ENCODE peak calls at places on chromosomes 2 and 18, in nine cellular contexts. One of them, this sample, is unnamed.

GRCh38 chr18:24270937-24271380 is 126.7 kb downstream of the OSBPL1A start:
- DNase-seq in HCT116: no peak
- DNase-seq in fibroblast of lung: peak
- DNase-seq in spleen: no peak
- DNase-seq in AG04449: no peak
- DNase-seq in tibial artery: no peak
- DNase-seq in colonic mucosa: no peak
- DNase-seq in HFF-Myc: peak
- DNase-seq in A549: no peak
- DNase-seq in this sample: no peak

GRCh38 chr2:10225291-10226031 is 77.2 kb upstream of the HPCAL1 start:
- DNase-seq in HFF-Myc: no peak
- DNase-seq in A549: no peak
- DNase-seq in spleen: peak
- DNase-seq in tibial artery: peak
- DNase-seq in HCT116: no peak
- DNase-seq in colonic mucosa: no peak
- DNase-seq in AG04449: no peak
- DNase-seq in fibroblast of lung: no peak
- DNase-seq in this sample: no peak

GRCh38 chr2:236840215-236840614 is 245.5 kb upstream of the COPS8 start:
- DNase-seq in HFF-Myc: no peak
- DNase-seq in fibroblast of lung: no peak
- DNase-seq in spleen: no peak
- DNase-seq in AG04449: no peak
- DNase-seq in A549: no peak
- DNase-seq in tibial artery: no peak
- DNase-seq in colonic mucosa: no peak
- DNase-seq in HCT116: no peak
- DNase-seq in this sample: no peak

GRCh38 chr2:11556101-11556806 is 22.4 kb downstream of the GREB1 start:
- DNase-seq in spleen: peak
- DNase-seq in HCT116: no peak
- DNase-seq in fibroblast of lung: no peak
- DNase-seq in colonic mucosa: no peak
- DNase-seq in tibial artery: peak
- DNase-seq in AG04449: no peak
- DNase-seq in HFF-Myc: no peak
- DNase-seq in A549: no peak
- DNase-seq in this sample: no peak

GRCh38 chr2:236570081-236570979 is 705 bp downstream of the ACKR3 start:
- DNase-seq in AG04449: no peak
- DNase-seq in A549: no peak
- DNase-seq in HCT116: no peak
- DNase-seq in fibroblast of lung: no peak
- DNase-seq in spleen: no peak
- DNase-seq in tibial artery: no peak
- DNase-seq in HFF-Myc: no peak
- DNase-seq in colonic mucosa: no peak
- DNase-seq in this sample: no peak

GRCh38 chr2:153477096-153477555 is 1.4 kb downstream of the RPRM start:
- DNase-seq in colonic mucosa: no peak
- DNase-seq in fibroblast of lung: no peak
- DNase-seq in HCT116: no peak
- DNase-seq in tibial artery: peak
- DNase-seq in HFF-Myc: no peak
- DNase-seq in spleen: no peak
- DNase-seq in AG04449: no peak
- DNase-seq in A549: no peak
- DNase-seq in this sample: no peak

GRCh38 chr2:200482194-200482593 is 27.7 kb downstream of the KCTD18 start:
- DNase-seq in spleen: no peak
- DNase-seq in tibial artery: no peak
- DNase-seq in A549: no peak
- DNase-seq in AG04449: no peak
- DNase-seq in HCT116: no peak
- DNase-seq in HFF-Myc: no peak
- DNase-seq in fibroblast of lung: no peak
- DNase-seq in colonic mucosa: no peak
- DNase-seq in this sample: no peak

GRCh38 chr2:182821172-182821571 is 45.3 kb downstream of the FRZB start:
- DNase-seq in fibroblast of lung: peak
- DNase-seq in HFF-Myc: no peak
- DNase-seq in spleen: no peak
- DNase-seq in HCT116: no peak
- DNase-seq in A549: no peak
- DNase-seq in colonic mucosa: no peak
- DNase-seq in AG04449: no peak
- DNase-seq in tibial artery: no peak
- DNase-seq in this sample: no peak

GRCh38 chr18:8812631-8813030 is 107.3 kb downstream of the MTCL1 start:
- DNase-seq in tibial artery: no peak
- DNase-seq in A549: no peak
- DNase-seq in fibroblast of lung: peak
- DNase-seq in HCT116: no peak
- DNase-seq in AG04449: no peak
- DNase-seq in spleen: no peak
- DNase-seq in colonic mucosa: no peak
- DNase-seq in HFF-Myc: no peak
- DNase-seq in this sample: no peak

GRCh38 chr18:22320736-22321135 is 97.0 kb downstream of the CTAGE1 start:
- DNase-seq in A549: no peak
- DNase-seq in AG04449: no peak
- DNase-seq in colonic mucosa: no peak
- DNase-seq in spleen: no peak
- DNase-seq in HFF-Myc: no peak
- DNase-seq in tibial artery: no peak
- DNase-seq in HCT116: no peak
- DNase-seq in fibroblast of lung: no peak
- DNase-seq in this sample: no peak

GRCh38 chr18:54775686-54776085 is 52.6 kb upstream of the RAB27B start:
- DNase-seq in fibroblast of lung: peak
- DNase-seq in spleen: no peak
- DNase-seq in tibial artery: no peak
- DNase-seq in HCT116: peak
- DNase-seq in A549: peak
- DNase-seq in colonic mucosa: no peak
- DNase-seq in AG04449: no peak
- DNase-seq in HFF-Myc: peak
- DNase-seq in this sample: peak

GRCh38 chr2:170812716-170813585 is 3.7 kb upstream of the GAD1 start:
- DNase-seq in colonic mucosa: peak
- DNase-seq in spleen: no peak
- DNase-seq in HFF-Myc: peak
- DNase-seq in HCT116: peak
- DNase-seq in AG04449: peak
- DNase-seq in A549: peak
- DNase-seq in tibial artery: no peak
- DNase-seq in fibroblast of lung: peak
- DNase-seq in this sample: peak

GRCh38 chr2:207746131-207746530 is 23.6 kb downstream of the FZD5 start:
- DNase-seq in tibial artery: no peak
- DNase-seq in HFF-Myc: peak
- DNase-seq in colonic mucosa: peak
- DNase-seq in fibroblast of lung: peak
- DNase-seq in spleen: peak
- DNase-seq in A549: peak
- DNase-seq in AG04449: peak
- DNase-seq in HCT116: peak
- DNase-seq in this sample: peak

GRCh38 chr2:189592353-189592984 is 11.9 kb upstream of the SLC40A1 start:
- DNase-seq in tibial artery: no peak
- DNase-seq in fibroblast of lung: no peak
- DNase-seq in HCT116: no peak
- DNase-seq in AG04449: no peak
- DNase-seq in HFF-Myc: no peak
- DNase-seq in spleen: no peak
- DNase-seq in colonic mucosa: no peak
- DNase-seq in A549: no peak
- DNase-seq in this sample: no peak
- TF ChIP-seq CTCF in tibial artery: no peak
- TF ChIP-seq CTCF in fibroblast of lung: no peak
- TF ChIP-seq CTCF in HCT116: no peak
- TF ChIP-seq CTCF in AG04449: no peak
- TF ChIP-seq CTCF in HFF-Myc: no peak
- TF ChIP-seq CTCF in spleen: no peak
- TF ChIP-seq CTCF in colonic mucosa: no peak
- TF ChIP-seq CTCF in A549: no peak
- TF ChIP-seq CTCF in this sample: no peak

DNA sequence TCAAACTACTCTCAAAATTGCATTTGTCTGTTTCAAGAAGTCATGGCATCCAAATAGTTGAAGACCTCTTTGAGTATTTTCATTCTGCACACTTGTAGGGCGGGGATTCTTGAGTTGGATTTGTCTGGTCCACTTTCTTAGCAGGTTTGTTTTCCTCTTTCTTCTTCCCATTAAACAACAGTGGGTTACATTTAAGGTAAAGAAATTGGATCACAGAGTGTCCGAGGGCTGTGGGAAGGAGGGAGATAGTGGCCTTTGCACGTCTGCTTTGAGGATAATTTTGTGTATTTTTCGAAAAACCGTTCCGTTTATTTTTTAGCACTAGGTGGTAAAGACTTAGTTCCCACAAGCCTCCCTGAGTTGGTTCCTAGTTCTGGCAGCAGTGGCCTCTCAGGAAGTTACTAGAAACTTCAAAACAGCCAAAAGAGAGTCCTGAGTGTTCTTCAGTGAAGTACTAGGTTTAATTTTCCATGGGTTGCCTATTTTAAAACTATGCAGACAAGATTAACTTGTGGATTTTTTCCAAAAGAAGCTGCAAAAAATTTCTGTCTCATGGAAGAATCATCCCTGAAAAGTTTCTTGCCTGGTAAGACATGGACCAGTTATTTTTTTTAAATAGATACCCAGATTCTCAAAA is 107.9 kb downstream of the CDC42EP3 start:
- DNase-seq in HCT116: no peak
- DNase-seq in A549: no peak
- DNase-seq in tibial artery: no peak
- DNase-seq in spleen: no peak
- DNase-seq in HFF-Myc: no peak
- DNase-seq in colonic mucosa: no peak
- DNase-seq in AG04449: no peak
- DNase-seq in fibroblast of lung: no peak
- DNase-seq in this sample: no peak
- H3K4me3 ChIP-seq in HCT116: no peak
- H3K4me3 ChIP-seq in A549: no peak
- H3K4me3 ChIP-seq in tibial artery: no peak
- H3K4me3 ChIP-seq in spleen: no peak
- H3K4me3 ChIP-seq in HFF-Myc: no peak
- H3K4me3 ChIP-seq in colonic mucosa: no peak
- H3K4me3 ChIP-seq in AG04449: no peak
- H3K4me3 ChIP-seq in fibroblast of lung: no peak
- H3K4me3 ChIP-seq in this sample: no peak

GRCh38 chr2:150272404-150272803 is 215.1 kb downstream of the RND3 start:
- DNase-seq in colonic mucosa: no peak
- DNase-seq in A549: no peak
- DNase-seq in HCT116: no peak
- DNase-seq in HFF-Myc: no peak
- DNase-seq in spleen: no peak
- DNase-seq in tibial artery: no peak
- DNase-seq in fibroblast of lung: no peak
- DNase-seq in AG04449: no peak
- DNase-seq in this sample: no peak

GRCh38 chr2:150271952-150272351 is 215.5 kb downstream of the RND3 start:
- DNase-seq in HCT116: no peak
- DNase-seq in spleen: no peak
- DNase-seq in A549: no peak
- DNase-seq in fibroblast of lung: peak
- DNase-seq in colonic mucosa: no peak
- DNase-seq in HFF-Myc: no peak
- DNase-seq in tibial artery: no peak
- DNase-seq in AG04449: peak
- DNase-seq in this sample: peak

GRCh38 chr2:150264442-150264841 is 223.0 kb downstream of the RND3 start:
- DNase-seq in tibial artery: no peak
- DNase-seq in A549: no peak
- DNase-seq in HFF-Myc: no peak
- DNase-seq in HCT116: no peak
- DNase-seq in spleen: no peak
- DNase-seq in AG04449: no peak
- DNase-seq in colonic mucosa: no peak
- DNase-seq in fibroblast of lung: no peak
- DNase-seq in this sample: no peak

GRCh38 chr2:150266931-150267330 is 220.5 kb downstream of the RND3 start:
- DNase-seq in spleen: no peak
- DNase-seq in fibroblast of lung: no peak
- DNase-seq in colonic mucosa: no peak
- DNase-seq in HCT116: no peak
- DNase-seq in tibial artery: no peak
- DNase-seq in A549: no peak
- DNase-seq in HFF-Myc: no peak
- DNase-seq in AG04449: no peak
- DNase-seq in this sample: no peak

DNA sequence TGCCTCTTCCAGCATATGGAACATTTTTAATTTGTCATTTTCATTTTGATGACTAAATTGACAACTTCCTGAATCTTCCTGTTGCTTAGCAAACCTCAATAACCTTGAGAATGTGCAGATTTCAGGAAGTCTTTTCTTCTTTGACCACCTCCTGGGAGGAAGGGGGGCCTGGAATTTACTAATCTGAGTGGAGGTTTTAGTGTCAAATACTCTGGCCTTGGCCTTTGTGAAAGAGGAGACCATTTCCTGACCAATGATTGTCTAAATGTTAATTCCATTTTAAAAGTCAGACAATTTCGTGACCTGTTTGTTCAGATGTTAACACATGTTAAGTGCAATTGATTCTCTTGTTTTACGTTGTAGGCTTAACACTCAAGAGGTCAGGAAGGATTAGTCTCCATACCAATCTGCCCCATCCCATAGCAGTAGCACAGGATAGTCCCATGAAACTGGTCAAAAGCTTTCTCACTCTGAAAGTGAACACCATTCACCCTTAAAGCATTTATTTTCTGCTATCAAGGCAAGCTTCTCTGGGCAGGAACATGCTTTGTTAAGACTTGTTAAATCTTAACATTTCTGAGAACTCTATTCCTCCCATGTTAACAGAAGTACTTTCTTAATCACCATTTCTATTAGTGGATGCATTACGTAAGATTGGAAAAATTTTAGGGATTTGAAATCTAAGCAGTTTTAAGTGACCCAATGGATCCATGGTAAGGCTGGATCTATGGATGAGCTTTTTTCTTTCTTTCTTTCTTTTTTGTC is 219.6 kb downstream of the RND3 start:
- DNase-seq in HCT116: no peak
- DNase-seq in fibroblast of lung: no peak
- DNase-seq in A549: no peak
- DNase-seq in spleen: no peak
- DNase-seq in HFF-Myc: no peak
- DNase-seq in colonic mucosa: no peak
- DNase-seq in AG04449: no peak
- DNase-seq in tibial artery: no peak
- DNase-seq in this sample: no peak
- TF ChIP-seq CTCF in HCT116: no peak
- TF ChIP-seq CTCF in fibroblast of lung: no peak
- TF ChIP-seq CTCF in A549: no peak
- TF ChIP-seq CTCF in spleen: no peak
- TF ChIP-seq CTCF in HFF-Myc: no peak
- TF ChIP-seq CTCF in colonic mucosa: no peak
- TF ChIP-seq CTCF in AG04449: no peak
- TF ChIP-seq CTCF in tibial artery: no peak
- TF ChIP-seq CTCF in this sample: no peak

GRCh38 chr2:156458229-156458584 is 22.0 kb downstream of the GPD2 start:
- DNase-seq in A549: no peak
- DNase-seq in tibial artery: no peak
- DNase-seq in colonic mucosa: no peak
- DNase-seq in spleen: no peak
- DNase-seq in HFF-Myc: no peak
- DNase-seq in fibroblast of lung: no peak
- DNase-seq in AG04449: no peak
- DNase-seq in HCT116: no peak
- DNase-seq in this sample: no peak
- H3K4me3 ChIP-seq in A549: no peak
- H3K4me3 ChIP-seq in tibial artery: no peak
- H3K4me3 ChIP-seq in colonic mucosa: no peak
- H3K4me3 ChIP-seq in spleen: no peak
- H3K4me3 ChIP-seq in HFF-Myc: no peak
- H3K4me3 ChIP-seq in fibroblast of lung: no peak
- H3K4me3 ChIP-seq in AG04449: no peak
- H3K4me3 ChIP-seq in HCT116: no peak
- H3K4me3 ChIP-seq in this sample: no peak

This sample was measured in AG09309.